ENCODE peak calls at places on chromosomes 6 and 20, in eight cellular contexts. K is brain microvascular endothelial cell, R is RWPE1, U is spleen, S is cardiac fibroblast, T is choroid plexus epithelial cell, C is AG09309, N is upper lobe of right lung. H is an unnamed sample.

GRCh38 chr6:130776287-130776925 is 50.8 kb upstream of the SMLR1 start:
- DNase-seq in K (no peak), R (no peak), U (no peak), S (no peak), T (peak; percentile 50), C (no peak), N (no peak), H (no peak)

GRCh38 chr6:167697316-167697715 is 129.4 kb upstream of the AFDN start:
- DNase-seq in K (no peak), R (no peak), U (no peak), S (peak; percentile 52), T (no peak), C (no peak), N (no peak), H (no peak)

GRCh38 chr6:149925253-149925973 is 2.5 kb upstream of the RAET1G start:
- DNase-seq in K (peak; percentile 9), R (no peak), U (peak; percentile 82), S (peak; percentile 30), T (peak; percentile 54), C (no peak), N (peak; percentile 71), H (peak; percentile 79)

GRCh38 chr6:115908906-115909559 is 151.7 kb downstream of the FRK start:
- DNase-seq in K (no peak), R (no peak), U (no peak), S (no peak), T (no peak), C (no peak), N (no peak), H (no peak)

GRCh38 chr6:36326351-36326995 is 10.2 kb downstream of the BNIP5 start:
- DNase-seq in K (no peak), R (no peak), U (no peak), S (peak; percentile 58), T (peak; percentile 72), C (no peak), N (no peak), H (no peak)

GRCh38 chr6:167661456-167662103 is 165.1 kb upstream of the AFDN start:
- DNase-seq in K (no peak), R (no peak), U (peak; percentile 41), S (no peak), T (no peak), C (no peak), N (no peak), H (no peak)

GRCh38 chr6:149846321-149846720 is 17.8 kb downstream of the LRP11 start:
- DNase-seq in K (peak; percentile 84), R (peak; percentile 63), U (no peak), S (peak; percentile 84), T (peak; percentile 91), C (no peak), N (peak; percentile 83), H (no peak)

GRCh38 chr20:46920114-46920513 is 25.5 kb downstream of the EYA2 start:
- DNase-seq in K (no peak), R (no peak), U (no peak), S (no peak), T (no peak), C (no peak), N (no peak), H (no peak)

GRCh38 chr6:46323312-46323965 is 152.7 kb upstream of the ENPP5 start:
- DNase-seq in K (peak; percentile 48), R (peak; percentile 55), U (no peak), S (peak; percentile 84), T (peak; percentile 93), C (peak; percentile 96), N (no peak), H (no peak)

GRCh38 chr6:143549630-143550268 is 38.2 kb upstream of the FUCA2 start:
- DNase-seq in K (no peak), R (peak; percentile 64), U (no peak), S (no peak), T (no peak), C (no peak), N (no peak), H (no peak)

GRCh38 chr20:1166963-1167720 is 17.6 kb downstream of the TMEM74B start:
- DNase-seq in K (no peak), R (no peak), U (no peak), S (no peak), T (no peak), C (no peak), N (no peak), H (no peak)

GRCh38 chr6:125858427-125859320 is 67.9 kb downstream of the NCOA7 start:
- DNase-seq in K (peak; percentile 51), R (peak; percentile 84), U (no peak), S (peak; percentile 79), T (peak; percentile 83), C (no peak), N (no peak), H (no peak)

GRCh38 chr20:23245553-23246128 is 105.0 kb upstream of the NXT1 start:
- DNase-seq in K (no peak), R (no peak), U (peak; percentile 88), S (peak; percentile 73), T (peak; percentile 75), C (no peak), N (peak; percentile 81), H (peak; percentile 73)

GRCh38 chr6:166619912-166620311 is 7.1 kb downstream of the RPS6KA2 start:
- DNase-seq in K (peak; percentile 92), R (peak; percentile 75), U (no peak), S (peak; percentile 98), T (peak; percentile 99), C (peak; percentile 98), N (no peak), H (no peak)

GRCh38 chr6:143059616-143060353 is 904 bp upstream of the AIG1 start:
- DNase-seq in K (peak; percentile 44), R (peak; percentile 87), U (no peak), S (peak; percentile 61), T (peak; percentile 86), C (peak; percentile 89), N (no peak), H (no peak)

GRCh38 chr20:47998736-47999135 is 213.5 kb upstream of the SULF2 start:
- DNase-seq in K (no peak), R (no peak), U (no peak), S (peak; percentile 29), T (no peak), C (no peak), N (no peak), H (no peak)

GRCh38 chr20:54128175-54128574 is 45.6 kb downstream of the CYP24A1 start:
- DNase-seq in K (no peak), R (no peak), U (no peak), S (no peak), T (no peak), C (no peak), N (no peak), H (no peak)

GRCh38 chr20:17625246-17626051 is 55.6 kb downstream of the DSTN start:
- DNase-seq in K (no peak), R (no peak), U (peak; percentile 69), S (no peak), T (no peak), C (no peak), N (peak; percentile 59), H (no peak)

GRCh38 chr6:3825331-3825831 is 23.8 kb upstream of the FAM50B start:
- DNase-seq in K (peak; percentile 85), R (no peak), U (no peak), S (peak; percentile 73), T (peak; percentile 76), C (no peak), N (peak; percentile 77), H (peak; percentile 87)
- TF ChIP-seq CTCF in K (peak; percentile 77), R (peak; percentile 48), U (no peak), S (peak; percentile 52), T (peak; percentile 68), C (peak; percentile 61), N (peak; percentile 31), H (peak; percentile 26)

DNA sequence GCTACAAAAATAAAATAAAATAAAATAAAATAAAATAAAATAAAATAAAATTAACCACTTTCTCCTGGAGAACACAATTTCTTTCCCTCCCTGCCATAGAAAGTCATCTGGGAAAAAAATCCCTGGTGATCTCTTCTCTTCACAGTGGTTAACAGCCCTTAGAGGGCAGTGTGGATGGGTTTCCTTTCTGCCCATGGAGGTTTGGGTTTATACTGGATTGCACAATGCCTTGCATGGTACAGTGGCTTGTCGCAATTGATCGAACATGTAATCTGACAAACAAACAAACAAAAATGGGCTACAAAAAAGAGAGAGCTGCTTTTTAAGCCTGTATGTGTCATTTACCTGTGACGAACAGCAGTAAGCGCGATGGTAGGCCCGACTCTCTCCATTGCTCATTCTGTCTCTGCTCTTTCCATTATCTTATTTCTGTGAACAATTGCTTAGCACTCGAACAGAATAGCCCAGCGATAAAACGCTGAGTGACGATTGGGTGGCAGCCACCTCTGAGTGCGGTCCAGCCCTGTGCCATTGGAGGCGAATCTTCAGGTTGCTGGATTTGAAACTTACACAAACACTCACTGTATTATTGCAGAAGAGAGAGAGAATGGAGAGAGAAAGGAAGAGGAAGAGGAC is 166.1 kb downstream of the CD83 start:
- DNase-seq in K (no peak), R (no peak), U (no peak), S (peak; percentile 35), T (no peak), C (no peak), N (no peak), H (no peak)
- TF ChIP-seq CTCF in K (peak; percentile 33), R (no peak), U (no peak), S (no peak), T (peak; percentile 25), C (peak; percentile 25), N (peak; percentile 33), H (no peak)

GRCh38 chr6:7566617-7567173 is 23.3 kb upstream of the SNRNP48 start:
- DNase-seq in K (no peak), R (no peak), U (no peak), S (no peak), T (no peak), C (no peak), N (no peak), H (no peak)
- TF ChIP-seq CTCF in K (peak; percentile 34), R (no peak), U (no peak), S (no peak), T (no peak), C (no peak), N (no peak), H (no peak)

GRCh38 chr6:105836889-105837288 is 249.2 kb upstream of the PRDM1 start:
- DNase-seq in K (no peak), R (no peak), U (no peak), S (no peak), T (no peak), C (no peak), N (no peak), H (no peak)

GRCh38 chr6:105836379-105836778 is 249.8 kb upstream of the PRDM1 start:
- DNase-seq in K (no peak), R (no peak), U (no peak), S (no peak), T (no peak), C (no peak), N (no peak), H (no peak)

GRCh38 chr6:105834548-105834947 is 251.6 kb upstream of the PRDM1 start:
- DNase-seq in K (no peak), R (no peak), U (no peak), S (no peak), T (no peak), C (no peak), N (no peak), H (no peak)

GRCh38 chr6:105838156-105838555 is 248.0 kb upstream of the PRDM1 start:
- DNase-seq in K (no peak), R (no peak), U (no peak), S (no peak), T (peak; percentile 9), C (peak; percentile 62), N (no peak), H (no peak)

DNA sequence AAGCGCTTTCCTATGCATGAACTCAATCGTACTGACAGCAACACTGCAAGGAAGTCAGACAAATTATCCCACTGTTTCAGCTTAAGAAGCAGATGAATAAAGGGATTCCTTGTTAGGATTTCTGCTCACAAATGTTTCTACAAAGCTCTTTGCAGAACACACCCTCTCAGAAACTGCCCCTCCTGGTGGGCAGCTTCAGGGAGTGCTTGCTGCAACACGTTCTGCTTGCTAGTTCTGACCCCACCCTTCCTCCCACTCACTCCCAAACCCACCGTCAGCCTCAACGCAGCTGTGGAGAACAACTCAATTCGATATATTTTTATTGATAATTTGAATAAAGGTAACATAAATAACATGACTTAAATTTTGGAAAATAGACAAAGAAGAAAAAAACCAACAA is 250.8 kb upstream of the PRDM1 start:
- DNase-seq in K (peak; percentile 9), R (peak; percentile 11), U (no peak), S (peak; percentile 15), T (peak; percentile 70), C (no peak), N (no peak), H (no peak)
- TF ChIP-seq CTCF in K (peak; percentile 84), R (no peak), U (no peak), S (no peak), T (peak; percentile 71), C (peak; percentile 28), N (peak; percentile 22), H (no peak)